ENCODE peak calls at places on chromosomes 16 and 17, in six cellular contexts. G, Z, T, N, Y and D are unnamed samples.
A peak's percentile ranks its signal among the peaks of the same experiment; 100 is the strongest.

GRCh38 chr16:12971216-12971615 is 69.8 kb downstream of the SHISA9 start:
- DNase-seq in N (no peak), G (no peak), T (no peak), Y (no peak), Z (no peak), D (no peak)

GRCh38 chr16:56233795-56234566 is 42.7 kb downstream of the GNAO1 start:
- DNase-seq in T (no peak), G (no peak), Z (no peak), N (no peak), Y (no peak), D (no peak)

GRCh38 chr16:78235876-78236275 is 136.4 kb downstream of the WWOX start:
- DNase-seq in N (no peak), G (no peak), Z (no peak), T (no peak), Y (no peak), D (no peak)

GRCh38 chr16:62872339-62872738 is 836.1 kb upstream of the CDH8 start:
- DNase-seq in N (no peak), Z (no peak), T (no peak), G (no peak), Y (no peak), D (no peak)

GRCh38 chr17:36665417-36665816 is 64.0 kb downstream of the MRM1 start:
- DNase-seq in T (no peak), G (no peak), N (no peak), Z (no peak), Y (no peak), D (no peak)

GRCh38 chr17:50920891-50921595 is 54.9 kb upstream of the TOB1 start:
- DNase-seq in Z (no peak), T (no peak), Y (no peak), N (no peak), G (no peak), D (no peak)

GRCh38 chr17:77892031-77892430 is 66.5 kb upstream of the TNRC6C start:
- DNase-seq in Z (no peak), Y (no peak), G (no peak), T (no peak), N (no peak), D (no peak)

GRCh38 chr17:59706900-59707181 is 389 bp downstream of the PTRH2 start:
- DNase-seq in T (no peak), N (no peak), G (no peak), Z (no peak), Y (no peak), D (no peak)

GRCh38 chr17:75564195-75564594 is 23.4 kb upstream of the MYO15B start:
- DNase-seq in Y (no peak), T (no peak), G (no peak), N (no peak), Z (no peak), D (no peak)

GRCh38 chr16:57062329-57062728 is 30.1 kb upstream of the CPNE2 start:
- DNase-seq in Y (no peak), G (no peak), N (no peak), T (no peak), Z (no peak), D (no peak)

GRCh38 chr16:11149011-11149616 is 106.9 kb downstream of the SOCS1 start:
- DNase-seq in Z (no peak), N (no peak), G (no peak), Y (no peak), T (no peak), D (no peak)

GRCh38 chr17:78665952-78666920 is 89.0 kb upstream of the DNAH17 start:
- DNase-seq in N (peak; percentile 67), T (no peak), Y (peak; percentile 45), G (peak; percentile 46), Z (no peak), D (no peak)

GRCh38 chr17:17806611-17807010 is 30.2 kb downstream of the SREBF1 start:
- DNase-seq in Y (no peak), N (no peak), T (no peak), Z (no peak), G (no peak), D (no peak)

GRCh38 chr17:4116516-4116915 is 26.3 kb downstream of the ZZEF1 start:
- DNase-seq in T (no peak), N (no peak), G (no peak), Z (no peak), Y (no peak), D (no peak)

GRCh38 chr16:71882505-71883192 is 1.3 kb downstream of the ZNF821 start:
- DNase-seq in T (peak; percentile 78), G (peak; percentile 57), N (peak; percentile 94), Z (peak; percentile 72), Y (peak; percentile 90), D (peak; percentile 87)
- TF ChIP-seq CTCF in T (peak; percentile 89), G (peak; percentile 92), N (peak; percentile 75), Z (peak; percentile 86), Y (peak; percentile 90), D (peak; percentile 67)

GRCh38 chr16:21253470-21253869 is 20.0 kb downstream of the ANKS4B start:
- DNase-seq in Z (no peak), Y (peak; percentile 31), G (no peak), N (no peak), T (no peak), D (no peak)
- TF ChIP-seq CTCF in Z (no peak), Y (peak; percentile 63), G (no peak), N (no peak), T (no peak), D (no peak)

GRCh38 chr16:88754912-88755744 is 29.9 kb downstream of the PIEZO1 start:
- DNase-seq in T (no peak), N (no peak), Z (no peak), Y (peak; percentile 43), G (no peak), D (no peak)
- TF ChIP-seq CTCF in T (peak; percentile 56), N (no peak), Z (no peak), Y (peak; percentile 69), G (no peak), D (peak; percentile 25)

GRCh38 chr16:88060524-88061219 is 109.4 kb downstream of the BANP start:
- DNase-seq in G (no peak), N (no peak), Y (no peak), T (no peak), Z (no peak), D (peak; percentile 23)
- TF ChIP-seq CTCF in G (no peak), N (no peak), Y (peak; percentile 56), T (no peak), Z (peak; percentile 57), D (peak; percentile 29)

DNA sequence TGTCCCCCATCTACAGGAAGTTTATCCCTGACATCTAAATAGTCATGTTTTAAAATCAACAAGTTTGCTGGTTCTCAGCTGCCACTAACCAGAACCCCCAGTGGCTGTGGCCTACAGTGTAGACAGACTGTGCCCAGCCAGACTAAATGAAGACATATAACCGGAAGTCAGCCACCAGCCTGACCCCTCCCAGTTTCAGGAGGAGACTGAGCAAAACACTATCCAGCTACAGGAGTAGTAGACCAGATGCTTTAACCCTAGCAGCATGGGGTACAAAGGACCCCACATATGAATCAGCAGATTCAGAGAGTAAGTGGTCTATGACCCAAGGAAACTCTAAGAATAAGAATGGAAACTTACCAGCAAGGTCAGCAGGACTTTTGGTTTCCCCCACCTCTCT is 83.4 kb downstream of the HIC1 start:
- DNase-seq in N (peak; percentile 92), Z (no peak), G (no peak), Y (peak; percentile 71), T (no peak), D (peak; percentile 69)
- TF ChIP-seq CTCF in N (no peak), Z (no peak), G (no peak), Y (no peak), T (no peak), D (no peak)

DNA sequence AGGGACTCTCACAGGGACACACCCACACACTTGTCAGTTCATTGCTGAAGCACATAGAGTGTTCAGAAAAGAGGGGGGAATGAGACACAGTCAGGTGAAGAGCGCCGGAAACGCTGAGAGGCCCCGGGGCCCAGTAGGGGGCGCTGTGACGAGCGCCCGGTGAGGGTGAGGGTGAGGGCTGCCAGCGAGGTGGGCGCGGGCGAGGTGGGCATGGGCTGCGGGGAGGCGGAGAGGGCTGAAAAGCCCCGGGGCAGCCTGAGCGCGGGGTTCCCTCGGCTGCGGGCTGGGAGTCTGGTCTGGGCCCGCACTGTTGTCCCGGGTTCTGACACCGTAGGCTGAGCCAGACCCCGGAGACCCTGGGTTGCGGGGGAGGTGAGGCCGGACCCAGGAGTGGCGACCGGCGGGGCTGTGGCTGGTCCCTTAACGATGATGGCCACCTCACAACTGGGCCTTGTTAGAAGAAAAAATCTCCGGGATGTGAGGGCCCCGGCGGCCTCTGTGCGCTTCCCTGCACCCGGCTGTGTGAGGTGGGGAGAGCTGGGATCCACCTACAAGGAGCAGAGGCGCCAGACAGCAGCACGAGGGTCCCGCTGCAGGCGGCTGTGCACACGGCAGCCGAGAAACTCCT is 91.4 kb downstream of the C16orf78 start:
- DNase-seq in G (peak; percentile 40), T (no peak), Z (no peak), Y (peak; percentile 66), N (no peak), D (peak; percentile 54)
- TF ChIP-seq CTCF in G (peak; percentile 55), T (peak; percentile 75), Z (peak; percentile 78), Y (peak; percentile 93), N (peak; percentile 45), D (peak; percentile 50)

GRCh38 chr17:63840591-63841349 is 1.7 kb downstream of the SMARCD2 start:
- DNase-seq in G (no peak), Y (no peak), T (no peak), Z (no peak), N (no peak), D (no peak)

GRCh38 chr17:63842540-63843386 is at the start of gene SMARCD2:
- DNase-seq in Y (peak; percentile 98), T (peak; percentile 97), N (peak; percentile 99), G (peak; percentile 99), Z (peak; percentile 100), D (peak; percentile 98)

GRCh38 chr17:63843387-63844292 is 1.2 kb upstream of the SMARCD2 start:
- DNase-seq in N (peak; percentile 91), Y (peak; percentile 94), Z (peak; percentile 40), G (no peak), T (no peak), D (peak; percentile 60)

GRCh38 chr17:63842173-63842539 is 329 bp downstream of the SMARCD2 start:
- DNase-seq in Z (no peak), T (peak; percentile 37), G (peak; percentile 47), N (no peak), Y (no peak), D (no peak)

GRCh38 chr17:63841350-63842172 is 924 bp downstream of the SMARCD2 start:
- DNase-seq in Y (peak; percentile 61), T (peak; percentile 25), G (no peak), N (peak; percentile 49), Z (no peak), D (peak; percentile 40)
- TF ChIP-seq CTCF in Y (no peak), T (no peak), G (no peak), N (no peak), Z (no peak), D (no peak)